ENCODE peak calls at places on chromosomes 4 and X, in eight cellular contexts. One of them, this sample, is unnamed.

GRCh38 chr4:11701978-11702377 is 273.3 kb upstream of the HS3ST1 start:
- DNase-seq in sciatic nerve: no peak
- DNase-seq in NCI-H2171: no peak
- DNase-seq in amygdala: no peak
- DNase-seq in mammary epithelial cell: no peak
- DNase-seq in activated CD8-positive, alpha-beta memory T cell treated with anti-CD3 and anti-CD28 coated beads, Interleukin-2, amount 50 U/mL, for 4 hours: no peak
- DNase-seq in Karpas-422: no peak
- DNase-seq in fibroblast of mammary gland: no peak
- DNase-seq in this sample: no peak

GRCh38 chr4:20320232-20320631 is 68.5 kb downstream of the SLIT2 start:
- DNase-seq in sciatic nerve: no peak
- DNase-seq in NCI-H2171: no peak
- DNase-seq in activated CD8-positive, alpha-beta memory T cell treated with anti-CD3 and anti-CD28 coated beads, Interleukin-2, amount 50 U/mL, for 4 hours: no peak
- DNase-seq in amygdala: no peak
- DNase-seq in Karpas-422: no peak
- DNase-seq in mammary epithelial cell: no peak
- DNase-seq in fibroblast of mammary gland: no peak
- DNase-seq in this sample: no peak

GRCh38 chr4:38131371-38132139 is 171.4 kb downstream of the PTTG2 start:
- DNase-seq in activated CD8-positive, alpha-beta memory T cell treated with anti-CD3 and anti-CD28 coated beads, Interleukin-2, amount 50 U/mL, for 4 hours: peak
- DNase-seq in sciatic nerve: no peak
- DNase-seq in amygdala: no peak
- DNase-seq in mammary epithelial cell: peak
- DNase-seq in Karpas-422: no peak
- DNase-seq in fibroblast of mammary gland: peak
- DNase-seq in NCI-H2171: no peak
- DNase-seq in this sample: no peak

GRCh38 chrX:51760657-51761056 is 17.4 kb downstream of the GSPT2 start:
- DNase-seq in mammary epithelial cell: no peak
- DNase-seq in Karpas-422: no peak
- DNase-seq in fibroblast of mammary gland: no peak
- DNase-seq in activated CD8-positive, alpha-beta memory T cell treated with anti-CD3 and anti-CD28 coated beads, Interleukin-2, amount 50 U/mL, for 4 hours: no peak
- DNase-seq in amygdala: no peak
- DNase-seq in NCI-H2171: no peak
- DNase-seq in sciatic nerve: no peak
- DNase-seq in this sample: no peak

GRCh38 chr4:118716304-118716703 is 31.1 kb downstream of the METTL14 start:
- DNase-seq in NCI-H2171: no peak
- DNase-seq in Karpas-422: no peak
- DNase-seq in sciatic nerve: no peak
- DNase-seq in amygdala: no peak
- DNase-seq in activated CD8-positive, alpha-beta memory T cell treated with anti-CD3 and anti-CD28 coated beads, Interleukin-2, amount 50 U/mL, for 4 hours: no peak
- DNase-seq in fibroblast of mammary gland: no peak
- DNase-seq in mammary epithelial cell: no peak
- DNase-seq in this sample: no peak

GRCh38 chr4:156505341-156505955 is 466.2 kb downstream of the PDGFC start:
- DNase-seq in activated CD8-positive, alpha-beta memory T cell treated with anti-CD3 and anti-CD28 coated beads, Interleukin-2, amount 50 U/mL, for 4 hours: no peak
- DNase-seq in Karpas-422: no peak
- DNase-seq in sciatic nerve: no peak
- DNase-seq in NCI-H2171: no peak
- DNase-seq in mammary epithelial cell: no peak
- DNase-seq in fibroblast of mammary gland: no peak
- DNase-seq in amygdala: no peak
- DNase-seq in this sample: no peak

GRCh38 chr4:1487106-1487505 is 80.9 kb upstream of the NKX1-1 start:
- DNase-seq in mammary epithelial cell: no peak
- DNase-seq in NCI-H2171: no peak
- DNase-seq in fibroblast of mammary gland: no peak
- DNase-seq in sciatic nerve: no peak
- DNase-seq in activated CD8-positive, alpha-beta memory T cell treated with anti-CD3 and anti-CD28 coated beads, Interleukin-2, amount 50 U/mL, for 4 hours: no peak
- DNase-seq in amygdala: no peak
- DNase-seq in Karpas-422: no peak
- DNase-seq in this sample: no peak

GRCh38 chrX:143121471-143121870 is 95.7 kb downstream of the SPANXN4 start:
- DNase-seq in fibroblast of mammary gland: no peak
- DNase-seq in amygdala: no peak
- DNase-seq in Karpas-422: no peak
- DNase-seq in activated CD8-positive, alpha-beta memory T cell treated with anti-CD3 and anti-CD28 coated beads, Interleukin-2, amount 50 U/mL, for 4 hours: no peak
- DNase-seq in mammary epithelial cell: no peak
- DNase-seq in sciatic nerve: no peak
- DNase-seq in NCI-H2171: no peak
- DNase-seq in this sample: peak

GRCh38 chr4:158538176-158538575 is 16.5 kb downstream of the RXFP1 start:
- DNase-seq in amygdala: no peak
- DNase-seq in NCI-H2171: no peak
- DNase-seq in mammary epithelial cell: peak
- DNase-seq in sciatic nerve: no peak
- DNase-seq in Karpas-422: no peak
- DNase-seq in fibroblast of mammary gland: peak
- DNase-seq in activated CD8-positive, alpha-beta memory T cell treated with anti-CD3 and anti-CD28 coated beads, Interleukin-2, amount 50 U/mL, for 4 hours: no peak
- DNase-seq in this sample: no peak

GRCh38 chrX:134625315-134625718 is 33.0 kb downstream of the PLAC1 start:
- DNase-seq in mammary epithelial cell: no peak
- DNase-seq in fibroblast of mammary gland: peak
- DNase-seq in amygdala: no peak
- DNase-seq in sciatic nerve: no peak
- DNase-seq in Karpas-422: no peak
- DNase-seq in NCI-H2171: no peak
- DNase-seq in activated CD8-positive, alpha-beta memory T cell treated with anti-CD3 and anti-CD28 coated beads, Interleukin-2, amount 50 U/mL, for 4 hours: no peak
- DNase-seq in this sample: no peak

GRCh38 chrX:103562801-103563200 is 22.5 kb upstream of the TCEAL4 start:
- DNase-seq in activated CD8-positive, alpha-beta memory T cell treated with anti-CD3 and anti-CD28 coated beads, Interleukin-2, amount 50 U/mL, for 4 hours: no peak
- DNase-seq in sciatic nerve: no peak
- DNase-seq in amygdala: no peak
- DNase-seq in Karpas-422: no peak
- DNase-seq in mammary epithelial cell: no peak
- DNase-seq in fibroblast of mammary gland: peak
- DNase-seq in NCI-H2171: no peak
- DNase-seq in this sample: no peak